ENCODE peak calls at places on chromosomes 4 and X, in eight cellular contexts. U is naive thymus-derived CD8-positive, alpha-beta T cell; G is midbrain; B is ovary; Z is AG04450; X is stimulated activated CD8-positive, alpha-beta memory T cell treated with anti-CD3 and anti-CD28 coated beads, Interleukin-2, amount 100 ng/mL, for 48 hours; N is RCC 7860; T is NCI-H1105. K is an unnamed sample.

GRCh38 chrX:135543924-135544323 is 23.5 kb downstream of the INTS6L start:
- DNase-seq in Z (no peak), G (no peak), X (peak), N (no peak), B (no peak), T (no peak), U (peak), K (no peak)

GRCh38 chrX:9997524-9997923 is 30.4 kb downstream of the CLDN34 start:
- DNase-seq in T (no peak), Z (no peak), G (no peak), U (no peak), B (no peak), X (peak), N (no peak), K (no peak)

GRCh38 chr4:173074501-173074946 is 94.1 kb upstream of the GALNT7 start:
- DNase-seq in B (no peak), T (no peak), G (peak), N (peak), U (no peak), Z (peak), X (no peak), K (no peak)

GRCh38 chr4:1839306-1839705 is 16.6 kb downstream of the LETM1 start:
- DNase-seq in U (no peak), T (no peak), N (no peak), Z (no peak), G (no peak), X (no peak), B (no peak), K (no peak)

GRCh38 chr4:146450524-146450923 is 71.2 kb downstream of the SLC10A7 start:
- DNase-seq in G (no peak), T (no peak), B (no peak), X (no peak), N (no peak), U (no peak), Z (no peak), K (no peak)

GRCh38 chr4:178412455-178412854 is 970.2 kb upstream of the AGA start:
- DNase-seq in T (no peak), N (no peak), U (no peak), Z (no peak), G (no peak), X (no peak), B (no peak), K (no peak)

GRCh38 chrX:107982356-107982755 is at the start of gene TEX13B:
- DNase-seq in G (no peak), X (no peak), T (no peak), U (no peak), B (no peak), Z (no peak), N (no peak), K (no peak)

GRCh38 chrX:133538148-133538547 is 122.9 kb upstream of the GPC4 start:
- DNase-seq in X (no peak), G (no peak), N (no peak), T (no peak), B (no peak), Z (no peak), U (no peak), K (no peak)

GRCh38 chrX:34299451-34299967 is 167.4 kb upstream of the FAM47A start:
- DNase-seq in N (no peak), U (no peak), T (no peak), B (no peak), Z (no peak), G (no peak), X (no peak), K (no peak)

GRCh38 chr4:78569291-78569821 is 17.8 kb downstream of the ANXA3 start:
- DNase-seq in X (no peak), N (peak), U (no peak), T (no peak), B (no peak), Z (peak), G (no peak), K (no peak)

K was measured in occipital lobe.